ENCODE peak calls at places on chromosomes 2 and 18, in ten cellular contexts. One of them, this sample, is unnamed. For H3K9me3, the result is how much of the 10 kb centered on the place peaks cover.

GRCh38 chr2:73283545-73284295 is 558 bp downstream of the FBXO41 start:
- DNase-seq in ovary: no peak
- DNase-seq in A549: no peak
- DNase-seq in right lobe of liver: no peak
- DNase-seq in Peyer's patch: peak
- DNase-seq in stomach: no peak
- DNase-seq in IMR-90: no peak
- DNase-seq in spleen: no peak
- DNase-seq in sigmoid colon: no peak
- DNase-seq in prostate gland: no peak
- DNase-seq in this sample: no peak

GRCh38 chr2:215531284-215531683 is 95.4 kb upstream of the FN1 start:
- DNase-seq in spleen: no peak
- DNase-seq in IMR-90: peak
- DNase-seq in stomach: no peak
- DNase-seq in right lobe of liver: no peak
- DNase-seq in Peyer's patch: no peak
- DNase-seq in prostate gland: no peak
- DNase-seq in A549: no peak
- DNase-seq in sigmoid colon: no peak
- DNase-seq in ovary: no peak
- DNase-seq in this sample: no peak

GRCh38 chr2:31812051-31812798 is 198.6 kb downstream of the MEMO1 start:
- DNase-seq in sigmoid colon: no peak
- DNase-seq in prostate gland: peak
- DNase-seq in Peyer's patch: no peak
- DNase-seq in IMR-90: peak
- DNase-seq in A549: peak
- DNase-seq in right lobe of liver: peak
- DNase-seq in ovary: no peak
- DNase-seq in spleen: no peak
- DNase-seq in stomach: no peak
- DNase-seq in this sample: no peak

GRCh38 chr2:201256001-201256544 is 4.3 kb upstream of the CASP8 start:
- DNase-seq in A549: no peak
- DNase-seq in stomach: no peak
- DNase-seq in prostate gland: no peak
- DNase-seq in right lobe of liver: no peak
- DNase-seq in IMR-90: peak
- DNase-seq in Peyer's patch: no peak
- DNase-seq in spleen: no peak
- DNase-seq in sigmoid colon: no peak
- DNase-seq in ovary: no peak
- DNase-seq in this sample: no peak

GRCh38 chr2:96146151-96146880 is 1.1 kb upstream of the DUSP2 start:
- DNase-seq in ovary: peak
- DNase-seq in IMR-90: peak
- DNase-seq in sigmoid colon: peak
- DNase-seq in A549: no peak
- DNase-seq in Peyer's patch: peak
- DNase-seq in stomach: peak
- DNase-seq in spleen: peak
- DNase-seq in right lobe of liver: peak
- DNase-seq in prostate gland: no peak
- DNase-seq in this sample: no peak

GRCh38 chr2:84840306-84840705 is 40.6 kb downstream of the TRABD2A start:
- DNase-seq in right lobe of liver: no peak
- DNase-seq in prostate gland: no peak
- DNase-seq in ovary: no peak
- DNase-seq in IMR-90: peak
- DNase-seq in sigmoid colon: no peak
- DNase-seq in spleen: no peak
- DNase-seq in stomach: no peak
- DNase-seq in Peyer's patch: peak
- DNase-seq in A549: no peak
- DNase-seq in this sample: no peak

GRCh38 chr2:85091838-85092237 is 41.4 kb upstream of the TCF7L1 start:
- DNase-seq in ovary: no peak
- DNase-seq in right lobe of liver: no peak
- DNase-seq in sigmoid colon: no peak
- DNase-seq in prostate gland: no peak
- DNase-seq in IMR-90: no peak
- DNase-seq in spleen: no peak
- DNase-seq in A549: no peak
- DNase-seq in stomach: no peak
- DNase-seq in Peyer's patch: no peak
- DNase-seq in this sample: no peak

GRCh38 chr2:232375164-232375563 is 3.4 kb upstream of the ALPP start:
- DNase-seq in ovary: no peak
- DNase-seq in A549: no peak
- DNase-seq in sigmoid colon: peak
- DNase-seq in prostate gland: no peak
- DNase-seq in IMR-90: no peak
- DNase-seq in Peyer's patch: no peak
- DNase-seq in right lobe of liver: no peak
- DNase-seq in spleen: no peak
- DNase-seq in stomach: no peak
- DNase-seq in this sample: no peak

GRCh38 chr2:8314063-8314462 is 367.8 kb upstream of the ID2 start:
- DNase-seq in prostate gland: no peak
- DNase-seq in Peyer's patch: no peak
- DNase-seq in IMR-90: no peak
- DNase-seq in ovary: no peak
- DNase-seq in stomach: no peak
- DNase-seq in right lobe of liver: no peak
- DNase-seq in sigmoid colon: no peak
- DNase-seq in spleen: no peak
- DNase-seq in A549: no peak
- DNase-seq in this sample: no peak

GRCh38 chr2:143171817-143172216 is 42.6 kb downstream of the ARHGAP15 start:
- DNase-seq in ovary: no peak
- DNase-seq in sigmoid colon: no peak
- DNase-seq in IMR-90: peak
- DNase-seq in stomach: no peak
- DNase-seq in prostate gland: no peak
- DNase-seq in spleen: no peak
- DNase-seq in Peyer's patch: no peak
- DNase-seq in right lobe of liver: no peak
- DNase-seq in A549: no peak
- DNase-seq in this sample: no peak

DNA sequence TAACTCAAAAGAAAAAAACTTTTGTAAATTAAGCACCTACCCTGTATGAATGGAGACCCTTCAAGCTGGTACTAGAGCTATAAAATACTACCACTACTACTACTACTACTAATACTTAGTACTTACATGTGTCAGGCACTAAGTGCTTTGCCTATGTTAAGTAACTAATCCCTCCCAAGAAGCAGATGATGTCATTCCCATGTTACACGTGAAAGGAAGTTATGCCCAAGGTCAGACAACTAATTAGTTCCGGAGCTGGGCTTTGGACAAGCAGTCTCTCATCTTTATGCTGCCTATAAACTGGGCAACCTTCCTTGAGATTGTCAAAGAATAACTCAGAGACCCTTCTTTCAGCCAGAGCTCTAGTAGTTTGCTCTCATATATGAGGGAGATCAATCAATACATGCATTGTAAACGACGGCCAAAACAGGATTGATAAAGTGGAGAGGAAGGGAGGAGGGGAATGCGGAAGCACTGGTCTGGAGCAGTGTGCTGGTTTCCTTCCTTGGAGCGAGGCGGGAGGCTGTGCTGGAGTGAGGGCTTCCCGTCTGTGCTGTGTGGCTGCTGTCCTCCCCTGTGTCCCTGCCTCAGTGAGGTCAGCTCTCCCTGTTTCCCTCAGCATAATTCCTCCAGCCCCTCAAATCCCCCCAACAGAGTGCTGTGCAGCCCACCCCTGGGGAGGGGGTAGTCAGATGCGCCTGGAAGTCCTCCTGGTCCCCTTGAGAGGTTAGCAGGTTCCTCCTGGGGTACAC is 13.7 kb upstream of the ATP6V1B1 start:
- DNase-seq in Peyer's patch: peak
- DNase-seq in IMR-90: peak
- DNase-seq in right lobe of liver: no peak
- DNase-seq in ovary: no peak
- DNase-seq in spleen: no peak
- DNase-seq in prostate gland: no peak
- DNase-seq in stomach: peak
- DNase-seq in A549: no peak
- DNase-seq in sigmoid colon: no peak
- DNase-seq in this sample: no peak
- TF ChIP-seq POLR2A in Peyer's patch: no peak
- TF ChIP-seq POLR2A in IMR-90: no peak
- TF ChIP-seq POLR2A in right lobe of liver: no peak
- TF ChIP-seq POLR2A in ovary: no peak
- TF ChIP-seq POLR2A in spleen: no peak
- TF ChIP-seq POLR2A in prostate gland: no peak
- TF ChIP-seq POLR2A in stomach: no peak
- TF ChIP-seq POLR2A in A549: no peak
- TF ChIP-seq POLR2A in sigmoid colon: no peak
- TF ChIP-seq POLR2A in this sample: no peak

GRCh38 chr18:78086931-78087330 is 837.3 kb downstream of the GALR1 start:
- DNase-seq in spleen: no peak
- DNase-seq in ovary: no peak
- DNase-seq in prostate gland: no peak
- DNase-seq in A549: no peak
- DNase-seq in right lobe of liver: no peak
- DNase-seq in Peyer's patch: no peak
- DNase-seq in sigmoid colon: no peak
- DNase-seq in IMR-90: no peak
- DNase-seq in stomach: no peak
- DNase-seq in this sample: no peak

GRCh38 chr18:78087338-78087737 is 837.7 kb downstream of the GALR1 start:
- DNase-seq in prostate gland: no peak
- DNase-seq in A549: no peak
- DNase-seq in IMR-90: no peak
- DNase-seq in Peyer's patch: no peak
- DNase-seq in right lobe of liver: no peak
- DNase-seq in sigmoid colon: no peak
- DNase-seq in stomach: no peak
- DNase-seq in ovary: no peak
- DNase-seq in spleen: no peak
- DNase-seq in this sample: no peak

GRCh38 chr18:78080761-78081160 is 831.1 kb downstream of the GALR1 start:
- DNase-seq in stomach: no peak
- DNase-seq in prostate gland: no peak
- DNase-seq in Peyer's patch: no peak
- DNase-seq in ovary: no peak
- DNase-seq in spleen: no peak
- DNase-seq in sigmoid colon: no peak
- DNase-seq in A549: no peak
- DNase-seq in right lobe of liver: no peak
- DNase-seq in IMR-90: no peak
- DNase-seq in this sample: no peak

GRCh38 chr18:78082776-78083175 is 833.1 kb downstream of the GALR1 start:
- DNase-seq in ovary: no peak
- DNase-seq in IMR-90: no peak
- DNase-seq in prostate gland: no peak
- DNase-seq in spleen: no peak
- DNase-seq in right lobe of liver: no peak
- DNase-seq in Peyer's patch: no peak
- DNase-seq in A549: no peak
- DNase-seq in sigmoid colon: no peak
- DNase-seq in stomach: no peak
- DNase-seq in this sample: no peak

GRCh38 chr18:78085241-78086185 is 835.9 kb downstream of the GALR1 start:
- DNase-seq in IMR-90: no peak
- DNase-seq in ovary: no peak
- DNase-seq in stomach: no peak
- DNase-seq in right lobe of liver: no peak
- DNase-seq in Peyer's patch: no peak
- DNase-seq in sigmoid colon: no peak
- DNase-seq in A549: no peak
- DNase-seq in spleen: no peak
- DNase-seq in prostate gland: no peak
- DNase-seq in this sample: no peak
- H3K9me3 ChIP-seq in IMR-90: half or more
- H3K9me3 ChIP-seq in ovary: under half
- H3K9me3 ChIP-seq in stomach: under half
- H3K9me3 ChIP-seq in right lobe of liver: under half
- H3K9me3 ChIP-seq in Peyer's patch: under half
- H3K9me3 ChIP-seq in sigmoid colon: under half
- H3K9me3 ChIP-seq in A549: under half
- H3K9me3 ChIP-seq in spleen: under half
- H3K9me3 ChIP-seq in prostate gland: under half
- H3K9me3 ChIP-seq in this sample: under half

GRCh38 chr2:16429431-16429830 is 236.2 kb downstream of the CYRIA start:
- DNase-seq in stomach: no peak
- DNase-seq in A549: no peak
- DNase-seq in right lobe of liver: no peak
- DNase-seq in prostate gland: no peak
- DNase-seq in IMR-90: no peak
- DNase-seq in Peyer's patch: no peak
- DNase-seq in ovary: no peak
- DNase-seq in spleen: no peak
- DNase-seq in sigmoid colon: no peak
- DNase-seq in this sample: no peak
- TF ChIP-seq CTCF in stomach: no peak
- TF ChIP-seq CTCF in A549: no peak
- TF ChIP-seq CTCF in right lobe of liver: no peak
- TF ChIP-seq CTCF in prostate gland: no peak
- TF ChIP-seq CTCF in IMR-90: no peak
- TF ChIP-seq CTCF in Peyer's patch: no peak
- TF ChIP-seq CTCF in ovary: no peak
- TF ChIP-seq CTCF in spleen: no peak
- TF ChIP-seq CTCF in sigmoid colon: no peak
- TF ChIP-seq CTCF in this sample: no peak

GRCh38 chr2:101982630-101983029 is 9.1 kb upstream of the IL1R2 start:
- DNase-seq in A549: no peak
- DNase-seq in prostate gland: no peak
- DNase-seq in IMR-90: no peak
- DNase-seq in spleen: no peak
- DNase-seq in stomach: no peak
- DNase-seq in right lobe of liver: no peak
- DNase-seq in ovary: no peak
- DNase-seq in sigmoid colon: no peak
- DNase-seq in Peyer's patch: no peak
- DNase-seq in this sample: no peak

GRCh38 chr2:101983486-101983885 is 8.3 kb upstream of the IL1R2 start:
- DNase-seq in Peyer's patch: no peak
- DNase-seq in IMR-90: no peak
- DNase-seq in stomach: no peak
- DNase-seq in prostate gland: peak
- DNase-seq in spleen: no peak
- DNase-seq in sigmoid colon: no peak
- DNase-seq in right lobe of liver: no peak
- DNase-seq in A549: no peak
- DNase-seq in ovary: no peak
- DNase-seq in this sample: no peak

GRCh38 chr2:101985101-101985792 is 6.5 kb upstream of the IL1R2 start:
- DNase-seq in sigmoid colon: no peak
- DNase-seq in right lobe of liver: no peak
- DNase-seq in ovary: no peak
- DNase-seq in IMR-90: no peak
- DNase-seq in A549: no peak
- DNase-seq in spleen: no peak
- DNase-seq in prostate gland: no peak
- DNase-seq in Peyer's patch: no peak
- DNase-seq in stomach: no peak
- DNase-seq in this sample: no peak

GRCh38 chr2:101984656-101985055 is 7.1 kb upstream of the IL1R2 start:
- DNase-seq in stomach: no peak
- DNase-seq in sigmoid colon: no peak
- DNase-seq in spleen: no peak
- DNase-seq in IMR-90: no peak
- DNase-seq in right lobe of liver: no peak
- DNase-seq in A549: no peak
- DNase-seq in prostate gland: no peak
- DNase-seq in Peyer's patch: no peak
- DNase-seq in ovary: no peak
- DNase-seq in this sample: no peak

GRCh38 chr2:101983928-101984327 is 7.8 kb upstream of the IL1R2 start:
- DNase-seq in ovary: no peak
- DNase-seq in prostate gland: no peak
- DNase-seq in spleen: no peak
- DNase-seq in stomach: no peak
- DNase-seq in sigmoid colon: no peak
- DNase-seq in A549: peak
- DNase-seq in right lobe of liver: no peak
- DNase-seq in Peyer's patch: no peak
- DNase-seq in IMR-90: no peak
- DNase-seq in this sample: no peak
- TF ChIP-seq POLR2A in ovary: no peak
- TF ChIP-seq POLR2A in prostate gland: no peak
- TF ChIP-seq POLR2A in spleen: no peak
- TF ChIP-seq POLR2A in stomach: no peak
- TF ChIP-seq POLR2A in sigmoid colon: no peak
- TF ChIP-seq POLR2A in A549: no peak
- TF ChIP-seq POLR2A in right lobe of liver: no peak
- TF ChIP-seq POLR2A in Peyer's patch: no peak
- TF ChIP-seq POLR2A in IMR-90: no peak
- TF ChIP-seq POLR2A in this sample: no peak

This sample was measured in esophagus squamous epithelium.